ENCODE peak calls at places on chromosome 5, in ten cellular contexts. One of them, this sample, is unnamed.

GRCh38 chr5:68950111-68950510 is 143.7 kb upstream of the SLC30A5 start:
- DNase-seq in lung: peak
- DNase-seq in iPS-NIHi11: peak
- DNase-seq in stimulated activated CD4-positive, alpha-beta T cell treated with anti-CD3 and anti-CD28 coated beads, TNF-alpha, amount 100 ng/mL, for 48 hours: no peak
- DNase-seq in omental fat pad: no peak
- DNase-seq in HL-60: no peak
- DNase-seq in hypothalamus: no peak
- DNase-seq in Daoy: no peak
- DNase-seq in iris pigment epithelial cell: no peak
- DNase-seq in EH: no peak
- DNase-seq in this sample: no peak

GRCh38 chr5:141513021-141513626 is 24.2 kb downstream of the PCDHGC5 start:
- DNase-seq in lung: no peak
- DNase-seq in iPS-NIHi11: peak
- DNase-seq in stimulated activated CD4-positive, alpha-beta T cell treated with anti-CD3 and anti-CD28 coated beads, TNF-alpha, amount 100 ng/mL, for 48 hours: peak
- DNase-seq in omental fat pad: no peak
- DNase-seq in HL-60: no peak
- DNase-seq in hypothalamus: no peak
- DNase-seq in Daoy: peak
- DNase-seq in iris pigment epithelial cell: peak
- DNase-seq in EH: peak
- DNase-seq in this sample: no peak

GRCh38 chr5:131214828-131215227 is 44.1 kb downstream of the LYRM7 start:
- DNase-seq in lung: no peak
- DNase-seq in iPS-NIHi11: no peak
- DNase-seq in stimulated activated CD4-positive, alpha-beta T cell treated with anti-CD3 and anti-CD28 coated beads, TNF-alpha, amount 100 ng/mL, for 48 hours: no peak
- DNase-seq in omental fat pad: no peak
- DNase-seq in HL-60: no peak
- DNase-seq in hypothalamus: no peak
- DNase-seq in Daoy: no peak
- DNase-seq in iris pigment epithelial cell: no peak
- DNase-seq in EH: no peak
- DNase-seq in this sample: no peak

GRCh38 chr5:113909782-113910181 is 396.3 kb downstream of the YTHDC2 start:
- DNase-seq in lung: no peak
- DNase-seq in iPS-NIHi11: no peak
- DNase-seq in stimulated activated CD4-positive, alpha-beta T cell treated with anti-CD3 and anti-CD28 coated beads, TNF-alpha, amount 100 ng/mL, for 48 hours: no peak
- DNase-seq in omental fat pad: no peak
- DNase-seq in HL-60: no peak
- DNase-seq in hypothalamus: no peak
- DNase-seq in Daoy: no peak
- DNase-seq in iris pigment epithelial cell: no peak
- DNase-seq in EH: no peak
- DNase-seq in this sample: no peak

GRCh38 chr5:79050513-79050912 is 19.0 kb downstream of the DMGDH start:
- DNase-seq in lung: no peak
- DNase-seq in iPS-NIHi11: no peak
- DNase-seq in stimulated activated CD4-positive, alpha-beta T cell treated with anti-CD3 and anti-CD28 coated beads, TNF-alpha, amount 100 ng/mL, for 48 hours: no peak
- DNase-seq in omental fat pad: no peak
- DNase-seq in HL-60: no peak
- DNase-seq in hypothalamus: no peak
- DNase-seq in Daoy: no peak
- DNase-seq in iris pigment epithelial cell: no peak
- DNase-seq in EH: no peak
- DNase-seq in this sample: no peak

GRCh38 chr5:136067422-136067821 is 38.6 kb downstream of the TGFBI start:
- DNase-seq in lung: no peak
- DNase-seq in iPS-NIHi11: no peak
- DNase-seq in stimulated activated CD4-positive, alpha-beta T cell treated with anti-CD3 and anti-CD28 coated beads, TNF-alpha, amount 100 ng/mL, for 48 hours: no peak
- DNase-seq in omental fat pad: no peak
- DNase-seq in HL-60: no peak
- DNase-seq in hypothalamus: no peak
- DNase-seq in Daoy: no peak
- DNase-seq in iris pigment epithelial cell: no peak
- DNase-seq in EH: no peak
- DNase-seq in this sample: no peak

GRCh38 chr5:134097221-134097620 is 17.3 kb upstream of the TCF7 start:
- DNase-seq in lung: no peak
- DNase-seq in iPS-NIHi11: no peak
- DNase-seq in stimulated activated CD4-positive, alpha-beta T cell treated with anti-CD3 and anti-CD28 coated beads, TNF-alpha, amount 100 ng/mL, for 48 hours: no peak
- DNase-seq in omental fat pad: no peak
- DNase-seq in HL-60: no peak
- DNase-seq in hypothalamus: no peak
- DNase-seq in Daoy: no peak
- DNase-seq in iris pigment epithelial cell: no peak
- DNase-seq in EH: no peak
- DNase-seq in this sample: no peak

GRCh38 chr5:91178461-91178860 is 204.7 kb downstream of the ARRDC3 start:
- DNase-seq in lung: no peak
- DNase-seq in iPS-NIHi11: no peak
- DNase-seq in stimulated activated CD4-positive, alpha-beta T cell treated with anti-CD3 and anti-CD28 coated beads, TNF-alpha, amount 100 ng/mL, for 48 hours: no peak
- DNase-seq in omental fat pad: no peak
- DNase-seq in HL-60: peak
- DNase-seq in hypothalamus: no peak
- DNase-seq in Daoy: no peak
- DNase-seq in iris pigment epithelial cell: peak
- DNase-seq in EH: peak
- DNase-seq in this sample: no peak

GRCh38 chr5:75236322-75237316 is at the start of gene ANKRD31:
- DNase-seq in lung: peak
- DNase-seq in iPS-NIHi11: peak
- DNase-seq in stimulated activated CD4-positive, alpha-beta T cell treated with anti-CD3 and anti-CD28 coated beads, TNF-alpha, amount 100 ng/mL, for 48 hours: peak
- DNase-seq in omental fat pad: peak
- DNase-seq in HL-60: peak
- DNase-seq in hypothalamus: peak
- DNase-seq in Daoy: peak
- DNase-seq in iris pigment epithelial cell: peak
- DNase-seq in EH: peak
- DNase-seq in this sample: peak

GRCh38 chr5:10348258-10348657 is 5.2 kb upstream of the MARCHF6 start:
- DNase-seq in lung: no peak
- DNase-seq in iPS-NIHi11: no peak
- DNase-seq in stimulated activated CD4-positive, alpha-beta T cell treated with anti-CD3 and anti-CD28 coated beads, TNF-alpha, amount 100 ng/mL, for 48 hours: no peak
- DNase-seq in omental fat pad: no peak
- DNase-seq in HL-60: no peak
- DNase-seq in hypothalamus: no peak
- DNase-seq in Daoy: no peak
- DNase-seq in iris pigment epithelial cell: no peak
- DNase-seq in EH: no peak
- DNase-seq in this sample: no peak

This sample was measured in C1 segment of cervical spinal cord.